ENCODE peak calls at places on chromosomes 13 and 19, in six cellular contexts. S, N, V, L, T and U are unnamed samples.

GRCh38 chr19:19213822-19214558 is 2.2 kb downstream of the NCAN start:
- DNase-seq in S (no peak), N (no peak), V (no peak), L (no peak), T (no peak), U (no peak)

GRCh38 chr13:20609145-20609544 is 42.2 kb downstream of the IFT88 start:
- DNase-seq in S (no peak), N (peak), V (no peak), L (no peak), T (no peak), U (no peak)

GRCh38 chr13:49436890-49437289 is 7.0 kb downstream of the CAB39L start:
- DNase-seq in S (no peak), N (peak), V (no peak), L (no peak), T (no peak), U (no peak)

GRCh38 chr19:13243971-13244370 is 93.8 kb downstream of the IER2 start:
- DNase-seq in S (no peak), N (no peak), V (peak), L (no peak), T (no peak), U (no peak)

GRCh38 chr13:79307433-79307861 is 98.6 kb downstream of the RBM26 start:
- DNase-seq in S (no peak), N (no peak), V (no peak), L (no peak), T (no peak), U (no peak)

GRCh38 chr19:16330368-16330801 is 5.8 kb downstream of the KLF2 start:
- DNase-seq in S (peak), N (peak), V (no peak), L (peak), T (peak), U (peak)

GRCh38 chr19:18349524-18350128 is 9.2 kb downstream of the PGPEP1 start:
- DNase-seq in S (no peak), N (peak), V (peak), L (no peak), T (no peak), U (peak)

GRCh38 chr19:51301266-51301665 is 10.2 kb upstream of the IGLON5 start:
- DNase-seq in S (no peak), N (no peak), V (no peak), L (no peak), T (no peak), U (no peak)

GRCh38 chr19:47187023-47187655 is 43.9 kb downstream of the BBC3 start:
- DNase-seq in S (no peak), N (no peak), V (no peak), L (no peak), T (no peak), U (no peak)

GRCh38 chr19:17165715-17166114 is 49.4 kb upstream of the USE1 start:
- DNase-seq in S (no peak), N (no peak), V (no peak), L (no peak), T (no peak), U (no peak)

GRCh38 chr13:21898461-21898860 is 227.6 kb downstream of the FGF9 start:
- DNase-seq in S (no peak), N (no peak), V (no peak), L (no peak), T (no peak), U (no peak)

GRCh38 chr13:53783466-53783865 is 754.9 kb downstream of the OLFM4 start:
- DNase-seq in S (no peak), N (no peak), V (peak), L (no peak), T (no peak), U (no peak)

GRCh38 chr19:8511573-8512101 is 2.3 kb downstream of the ZNF414 start:
- DNase-seq in S (no peak), N (no peak), V (no peak), L (peak), T (no peak), U (no peak)

GRCh38 chr13:27406178-27406939 is 18.1 kb upstream of the GTF3A start:
- DNase-seq in S (no peak), N (peak), V (no peak), L (no peak), T (no peak), U (peak)

GRCh38 chr19:12668937-12669271 is 2.3 kb downstream of the WDR83 start:
- DNase-seq in S (no peak), N (peak), V (peak), L (no peak), T (no peak), U (peak)

GRCh38 chr19:19399733-19400438 is 5.6 kb upstream of the GATAD2A start:
- DNase-seq in S (no peak), N (peak), V (no peak), L (no peak), T (no peak), U (no peak)

GRCh38 chr19:50795665-50796073 is 5.5 kb downstream of the ACP4 start:
- DNase-seq in S (no peak), N (no peak), V (no peak), L (no peak), T (peak), U (no peak)

GRCh38 chr19:10433131-10433536 is 12.8 kb downstream of the PDE4A start:
- DNase-seq in S (no peak), N (no peak), V (no peak), L (no peak), T (no peak), U (no peak)

GRCh38 chr13:22915442-22916082 is 265.2 kb upstream of the SGCG start:
- DNase-seq in S (no peak), N (peak), V (peak), L (peak), T (peak), U (no peak)

GRCh38 chr19:49574206-49574755 is 6.1 kb downstream of the NOSIP start:
- DNase-seq in S (no peak), N (no peak), V (no peak), L (no peak), T (no peak), U (no peak)

GRCh38 chr19:41325947-41326706 is 16.2 kb downstream of the CCDC97 start:
- DNase-seq in S (no peak), N (peak), V (peak), L (no peak), T (peak), U (peak)

GRCh38 chr13:109007946-109008345 is 378.5 kb downstream of the MYO16 start:
- DNase-seq in S (no peak), N (no peak), V (no peak), L (no peak), T (no peak), U (no peak)

GRCh38 chr13:62110079-62110478 is 694.4 kb upstream of the PCDH20 start:
- DNase-seq in S (no peak), N (no peak), V (no peak), L (no peak), T (no peak), U (no peak)

GRCh38 chr13:34174671-34175145 is 356.8 kb downstream of the RFC3 start:
- DNase-seq in S (no peak), N (peak), V (no peak), L (no peak), T (no peak), U (no peak)

GRCh38 chr13:110388141-110388943 is 81.3 kb downstream of the COL4A2 start:
- DNase-seq in S (no peak), N (peak), V (peak), L (no peak), T (no peak), U (no peak)

GRCh38 chr19:40862785-40863184 is 12.5 kb upstream of the CYP2A6 start:
- DNase-seq in S (no peak), N (peak), V (no peak), L (no peak), T (no peak), U (no peak)

GRCh38 chr19:36409841-36410240 is 8.6 kb downstream of the ZFP82 start:
- DNase-seq in S (no peak), N (no peak), V (no peak), L (no peak), T (no peak), U (no peak)

GRCh38 chr13:111114362-111115050 is 604 bp upstream of the ARHGEF7 start:
- DNase-seq in S (no peak), N (peak), V (peak), L (no peak), T (peak), U (peak)

GRCh38 chr19:51060973-51061372 is 3.9 kb downstream of the KLK13 start:
- DNase-seq in S (no peak), N (no peak), V (no peak), L (no peak), T (no peak), U (no peak)

GRCh38 chr19:3976495-3977241 is 5.8 kb upstream of the DAPK3 start:
- DNase-seq in S (no peak), N (no peak), V (no peak), L (no peak), T (no peak), U (no peak)

GRCh38 chr19:54551293-54551692 is 22.3 kb upstream of the LILRA2 start:
- DNase-seq in S (no peak), N (no peak), V (no peak), L (no peak), T (no peak), U (peak)

GRCh38 chr13:40240293-40240692 is 426.1 kb downstream of the FOXO1 start:
- DNase-seq in S (no peak), N (no peak), V (no peak), L (no peak), T (no peak), U (no peak)

GRCh38 chr13:23175920-23176319 is 4.9 kb upstream of the SGCG start:
- DNase-seq in S (no peak), N (peak), V (no peak), L (peak), T (no peak), U (no peak)

GRCh38 chr13:27923794-27924528 is 4.2 kb downstream of the PDX1 start:
- DNase-seq in S (no peak), N (no peak), V (peak), L (no peak), T (no peak), U (peak)

GRCh38 chr13:111325146-111325890 is 4.9 kb downstream of the TEX29 start:
- DNase-seq in S (no peak), N (no peak), V (no peak), L (no peak), T (no peak), U (no peak)

GRCh38 chr13:109764474-109765292 is 21.7 kb downstream of the IRS2 start:
- DNase-seq in S (no peak), N (no peak), V (no peak), L (no peak), T (no peak), U (no peak)

GRCh38 chr19:12985049-12985776 is 10.1 kb upstream of the NFIX start:
- DNase-seq in S (no peak), N (peak), V (no peak), L (peak), T (no peak), U (no peak)

GRCh38 chr19:17311455-17312248 is 2.3 kb downstream of the DDA1 start:
- DNase-seq in S (no peak), N (no peak), V (no peak), L (no peak), T (no peak), U (no peak)

GRCh38 chr13:22103046-22103445 is 432.2 kb downstream of the FGF9 start:
- DNase-seq in S (no peak), N (no peak), V (no peak), L (no peak), T (no peak), U (no peak)

DNA sequence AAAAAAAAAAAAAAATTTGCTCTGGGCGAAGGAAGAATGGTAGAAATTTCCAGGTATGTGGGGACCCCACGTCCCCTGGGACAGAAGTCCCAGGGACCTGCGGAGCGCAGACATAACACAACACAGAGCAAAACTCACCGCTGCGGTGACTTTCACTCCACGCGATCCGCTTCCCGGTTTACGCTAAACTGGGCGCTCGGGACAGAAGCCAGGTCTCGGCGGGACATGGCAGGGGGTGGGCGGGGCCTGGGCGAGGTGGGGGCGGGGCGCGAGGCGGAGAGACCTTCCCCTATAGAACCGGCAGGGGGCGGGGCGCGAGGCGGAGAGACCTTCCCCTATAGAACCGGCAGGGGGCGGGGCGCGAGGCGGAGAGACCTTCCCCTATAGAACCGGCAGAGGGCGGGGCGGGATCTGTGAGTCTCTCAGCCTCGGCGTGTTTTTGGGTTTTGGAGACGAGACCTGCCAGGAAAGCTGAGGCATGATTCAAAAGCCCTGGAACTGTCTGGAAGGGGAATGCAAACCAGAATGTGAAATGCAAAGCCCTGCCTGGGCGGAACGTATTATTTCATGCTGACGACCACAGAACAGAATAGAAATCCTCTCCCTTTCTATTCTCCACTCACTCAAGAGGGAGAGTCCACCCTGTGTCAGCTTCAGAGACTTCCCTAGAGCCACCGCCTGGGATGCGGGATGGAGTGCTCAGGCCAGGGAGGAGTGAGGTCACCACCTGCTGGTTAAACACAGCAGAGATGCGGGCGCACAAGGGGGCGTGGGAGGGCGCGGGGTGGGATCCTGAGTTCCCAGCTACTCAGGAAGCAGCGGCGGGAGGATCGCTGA is 20.2 kb upstream of the ERVV-1 start:
- DNase-seq in S (no peak), N (peak), V (peak), L (peak), T (peak), U (peak)
- TF ChIP-seq CTCF in S (peak), N (peak), V (peak), L (no peak), T (peak), U (peak)

DNA sequence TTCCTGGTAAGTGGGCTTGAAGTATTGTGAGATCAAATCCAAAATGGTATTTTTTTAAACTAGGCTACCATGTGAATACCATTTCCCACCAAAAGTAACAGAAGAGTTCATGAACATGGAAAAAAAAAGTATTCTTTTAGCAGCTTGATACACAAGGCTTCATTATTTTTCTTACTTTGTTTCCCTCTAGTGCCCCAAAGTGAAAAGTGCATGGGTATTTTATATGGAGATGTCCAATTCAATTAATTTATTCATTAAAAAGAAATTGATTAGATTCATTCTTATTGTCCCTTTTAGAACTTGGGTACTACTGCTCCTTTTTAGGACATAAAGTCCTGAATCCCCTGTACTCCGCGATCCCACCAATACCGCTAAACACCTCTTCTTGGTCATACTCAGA is 28.6 kb upstream of the SCEL start:
- DNase-seq in S (no peak), N (peak), V (no peak), L (peak), T (no peak), U (no peak)
- TF ChIP-seq CTCF in S (peak), N (peak), V (peak), L (peak), T (no peak), U (no peak)

DNA sequence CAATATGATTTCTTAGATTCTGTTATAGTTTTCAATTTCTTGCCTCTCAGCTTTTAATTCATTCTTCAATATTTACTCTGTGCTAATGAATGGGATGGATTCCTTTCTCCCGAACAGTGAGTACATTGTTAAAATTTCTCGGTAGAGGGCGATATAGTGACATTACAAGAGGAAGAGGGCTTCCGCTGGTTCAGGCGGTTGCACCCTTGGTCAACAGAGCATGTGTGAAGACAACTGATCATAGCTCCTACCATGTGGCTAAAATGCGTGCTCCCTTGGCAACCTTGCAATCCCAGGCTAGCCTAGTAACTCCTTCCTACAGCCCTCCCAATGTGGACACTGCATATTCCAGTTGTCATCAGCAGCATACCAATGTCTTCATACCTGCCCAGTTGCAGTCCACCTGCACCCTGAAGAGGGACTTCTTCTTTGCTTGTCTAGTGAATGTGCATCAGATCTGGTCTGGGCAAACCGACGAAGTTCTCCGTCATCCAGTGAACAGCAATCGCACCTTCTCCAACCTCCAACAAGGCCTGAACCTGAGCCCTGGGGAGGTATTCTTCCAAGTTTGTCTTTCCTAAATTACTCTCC is 653.0 kb upstream of the GPC6 start:
- DNase-seq in S (no peak), N (peak), V (peak), L (no peak), T (no peak), U (peak)
- TF ChIP-seq CTCF in S (no peak), N (peak), V (peak), L (no peak), T (no peak), U (peak)

GRCh38 chr13:25409938-25410337 is 38.2 kb downstream of the ATP8A2 start:
- DNase-seq in S (no peak), N (no peak), V (no peak), L (no peak), T (no peak), U (no peak)

GRCh38 chr13:25401958-25402357 is 30.2 kb downstream of the ATP8A2 start:
- DNase-seq in S (no peak), N (no peak), V (no peak), L (no peak), T (no peak), U (no peak)

GRCh38 chr13:25406377-25406776 is 34.6 kb downstream of the ATP8A2 start:
- DNase-seq in S (no peak), N (no peak), V (no peak), L (peak), T (no peak), U (no peak)
- TF ChIP-seq CTCF in S (no peak), N (no peak), V (no peak), L (peak), T (peak), U (peak)

GRCh38 chr19:35301961-35302360 is 10.0 kb downstream of the MAG start:
- DNase-seq in S (no peak), N (no peak), V (no peak), L (no peak), T (no peak), U (no peak)
- TF ChIP-seq CTCF in S (no peak), N (no peak), V (no peak), L (no peak), T (no peak), U (no peak)

DNA sequence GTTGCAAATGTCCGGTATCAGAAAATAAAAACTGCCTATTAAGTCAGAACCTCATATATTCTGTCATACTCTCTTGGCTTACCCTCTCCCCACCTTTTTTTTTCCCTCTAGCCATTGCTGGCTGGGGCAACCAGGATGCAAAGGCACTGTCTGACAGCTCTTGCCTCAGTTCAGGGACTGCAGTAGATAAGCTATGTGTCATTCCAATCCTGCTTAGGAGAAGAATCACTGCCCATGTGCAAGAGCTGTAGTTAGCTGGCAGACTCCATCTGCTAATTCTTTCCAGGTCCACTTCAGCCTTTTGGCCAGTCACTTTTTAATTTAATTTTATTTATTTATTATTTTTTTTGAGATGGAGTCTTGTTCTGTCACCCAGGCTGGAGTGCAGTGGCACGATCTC is 895.6 kb upstream of the SLC10A2 start:
- DNase-seq in S (no peak), N (no peak), V (no peak), L (no peak), T (no peak), U (no peak)
- TF ChIP-seq CTCF in S (no peak), N (no peak), V (no peak), L (no peak), T (no peak), U (no peak)

DNA sequence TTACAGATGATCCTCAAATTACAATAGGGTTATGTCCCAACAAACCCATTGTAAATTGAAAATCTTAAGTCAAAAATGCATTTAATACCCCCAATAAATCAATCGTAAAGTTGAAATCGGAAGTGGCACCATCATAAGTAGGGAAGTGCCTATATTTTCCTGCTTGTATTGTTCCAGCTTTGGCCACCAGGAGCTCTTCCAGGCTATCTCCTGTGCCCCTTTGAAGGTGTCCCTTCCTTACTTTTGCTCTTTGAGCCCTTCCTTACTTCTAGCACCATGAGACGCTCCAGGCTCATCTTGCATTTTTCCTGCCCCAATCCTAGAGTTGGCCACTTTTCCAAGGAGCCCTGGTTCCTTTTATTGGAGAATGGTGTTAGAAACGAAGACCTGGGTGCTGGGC is 163.0 kb upstream of the TSC22D1 start:
- DNase-seq in S (no peak), N (no peak), V (no peak), L (no peak), T (no peak), U (no peak)
- TF ChIP-seq CTCF in S (peak), N (peak), V (no peak), L (peak), T (no peak), U (no peak)